ENCODE peak calls at places on chromosomes 2 and 18, in seven cellular contexts. One of them, this sample, is unnamed. For H3K36me3, the result is how much of the 10 kb centered on the place peaks cover.

GRCh38 chr18:44968336-44968735 is 287.6 kb downstream of the SETBP1 start:
- DNase-seq in Peyer's patch: no peak
- DNase-seq in Panc1: no peak
- DNase-seq in HCT116: no peak
- DNase-seq in body of pancreas: peak
- DNase-seq in naive thymus-derived CD4-positive, alpha-beta T cell: no peak
- DNase-seq in lung: no peak
- DNase-seq in this sample: no peak

GRCh38 chr2:206584323-206585116 is 57.8 kb upstream of the FAM237A start:
- DNase-seq in HCT116: no peak
- DNase-seq in Panc1: no peak
- DNase-seq in lung: no peak
- DNase-seq in body of pancreas: no peak
- DNase-seq in naive thymus-derived CD4-positive, alpha-beta T cell: no peak
- DNase-seq in Peyer's patch: no peak
- DNase-seq in this sample: no peak

GRCh38 chr2:21022792-21023367 is 21.0 kb downstream of the APOB start:
- DNase-seq in Panc1: no peak
- DNase-seq in naive thymus-derived CD4-positive, alpha-beta T cell: no peak
- DNase-seq in Peyer's patch: no peak
- DNase-seq in HCT116: no peak
- DNase-seq in lung: no peak
- DNase-seq in body of pancreas: no peak
- DNase-seq in this sample: no peak

GRCh38 chr2:52881606-52882005 is 886.0 kb upstream of the CHAC2 start:
- DNase-seq in HCT116: peak
- DNase-seq in Panc1: peak
- DNase-seq in lung: no peak
- DNase-seq in Peyer's patch: no peak
- DNase-seq in body of pancreas: no peak
- DNase-seq in naive thymus-derived CD4-positive, alpha-beta T cell: no peak
- DNase-seq in this sample: no peak

GRCh38 chr2:233387225-233387624 is 32.9 kb downstream of the DGKD start:
- DNase-seq in lung: no peak
- DNase-seq in Peyer's patch: no peak
- DNase-seq in body of pancreas: no peak
- DNase-seq in Panc1: no peak
- DNase-seq in naive thymus-derived CD4-positive, alpha-beta T cell: no peak
- DNase-seq in HCT116: no peak
- DNase-seq in this sample: no peak

GRCh38 chr2:202142540-202142939 is 69.5 kb downstream of the KIAA2012 start:
- DNase-seq in body of pancreas: no peak
- DNase-seq in naive thymus-derived CD4-positive, alpha-beta T cell: no peak
- DNase-seq in Panc1: no peak
- DNase-seq in Peyer's patch: no peak
- DNase-seq in HCT116: no peak
- DNase-seq in lung: no peak
- DNase-seq in this sample: no peak

GRCh38 chr18:45174755-45175154 is 440.5 kb upstream of the SLC14A2 start:
- DNase-seq in Panc1: no peak
- DNase-seq in HCT116: no peak
- DNase-seq in Peyer's patch: no peak
- DNase-seq in body of pancreas: no peak
- DNase-seq in naive thymus-derived CD4-positive, alpha-beta T cell: no peak
- DNase-seq in lung: no peak
- DNase-seq in this sample: no peak

GRCh38 chr2:229089806-229090205 is 181.3 kb downstream of the PID1 start:
- DNase-seq in lung: no peak
- DNase-seq in Panc1: no peak
- DNase-seq in Peyer's patch: no peak
- DNase-seq in naive thymus-derived CD4-positive, alpha-beta T cell: no peak
- DNase-seq in body of pancreas: no peak
- DNase-seq in HCT116: no peak
- DNase-seq in this sample: no peak

GRCh38 chr2:181738483-181739015 is 58.2 kb upstream of the NEUROD1 start:
- DNase-seq in Peyer's patch: peak
- DNase-seq in naive thymus-derived CD4-positive, alpha-beta T cell: no peak
- DNase-seq in HCT116: no peak
- DNase-seq in body of pancreas: no peak
- DNase-seq in lung: no peak
- DNase-seq in Panc1: no peak
- DNase-seq in this sample: no peak

GRCh38 chr18:12656671-12657047 is 1.2 kb downstream of the SPIRE1 start:
- DNase-seq in naive thymus-derived CD4-positive, alpha-beta T cell: no peak
- DNase-seq in body of pancreas: no peak
- DNase-seq in Peyer's patch: no peak
- DNase-seq in lung: no peak
- DNase-seq in Panc1: no peak
- DNase-seq in HCT116: no peak
- DNase-seq in this sample: no peak

GRCh38 chr2:109331864-109332848 is 203.2 kb downstream of the SH3RF3 start:
- DNase-seq in body of pancreas: peak
- DNase-seq in HCT116: peak
- DNase-seq in Peyer's patch: peak
- DNase-seq in lung: peak
- DNase-seq in naive thymus-derived CD4-positive, alpha-beta T cell: no peak
- DNase-seq in Panc1: no peak
- DNase-seq in this sample: peak

GRCh38 chr18:77254711-77255110 is 5.1 kb downstream of the GALR1 start:
- DNase-seq in lung: no peak
- DNase-seq in HCT116: no peak
- DNase-seq in Panc1: no peak
- DNase-seq in Peyer's patch: no peak
- DNase-seq in naive thymus-derived CD4-positive, alpha-beta T cell: no peak
- DNase-seq in body of pancreas: no peak
- DNase-seq in this sample: no peak

GRCh38 chr2:69997296-69998184 is 36.1 kb upstream of the ASPRV1 start:
- DNase-seq in naive thymus-derived CD4-positive, alpha-beta T cell: no peak
- DNase-seq in lung: no peak
- DNase-seq in HCT116: peak
- DNase-seq in body of pancreas: peak
- DNase-seq in Peyer's patch: peak
- DNase-seq in Panc1: peak
- DNase-seq in this sample: no peak

GRCh38 chr18:47215554-47216138 is 35.8 kb downstream of the SKOR2 start:
- DNase-seq in naive thymus-derived CD4-positive, alpha-beta T cell: no peak
- DNase-seq in Panc1: no peak
- DNase-seq in lung: peak
- DNase-seq in Peyer's patch: no peak
- DNase-seq in body of pancreas: peak
- DNase-seq in HCT116: peak
- DNase-seq in this sample: no peak

GRCh38 chr18:78753240-78753639 is 226.4 kb upstream of the SALL3 start:
- DNase-seq in lung: no peak
- DNase-seq in Peyer's patch: peak
- DNase-seq in HCT116: no peak
- DNase-seq in Panc1: no peak
- DNase-seq in naive thymus-derived CD4-positive, alpha-beta T cell: no peak
- DNase-seq in body of pancreas: no peak
- DNase-seq in this sample: no peak

GRCh38 chr2:22497789-22498188 is 887.2 kb upstream of the KLHL29 start:
- DNase-seq in HCT116: no peak
- DNase-seq in Peyer's patch: no peak
- DNase-seq in naive thymus-derived CD4-positive, alpha-beta T cell: no peak
- DNase-seq in body of pancreas: no peak
- DNase-seq in Panc1: no peak
- DNase-seq in lung: no peak
- DNase-seq in this sample: no peak

GRCh38 chr2:121613774-121614173 is 35.5 kb downstream of the CLASP1 start:
- DNase-seq in naive thymus-derived CD4-positive, alpha-beta T cell: no peak
- DNase-seq in HCT116: no peak
- DNase-seq in body of pancreas: no peak
- DNase-seq in Panc1: no peak
- DNase-seq in lung: no peak
- DNase-seq in Peyer's patch: no peak
- DNase-seq in this sample: no peak

GRCh38 chr2:82124629-82125028 is 1820.1 kb upstream of the LRRTM1 start:
- DNase-seq in naive thymus-derived CD4-positive, alpha-beta T cell: no peak
- DNase-seq in lung: no peak
- DNase-seq in Panc1: no peak
- DNase-seq in body of pancreas: no peak
- DNase-seq in HCT116: peak
- DNase-seq in Peyer's patch: no peak
- DNase-seq in this sample: no peak

GRCh38 chr2:205734436-205734835 is 52.1 kb downstream of the NRP2 start:
- DNase-seq in lung: no peak
- DNase-seq in naive thymus-derived CD4-positive, alpha-beta T cell: no peak
- DNase-seq in body of pancreas: peak
- DNase-seq in Peyer's patch: no peak
- DNase-seq in HCT116: no peak
- DNase-seq in Panc1: no peak
- DNase-seq in this sample: no peak

GRCh38 chr2:237350070-237350469 is 63.9 kb downstream of the COL6A3 start:
- DNase-seq in Peyer's patch: no peak
- DNase-seq in naive thymus-derived CD4-positive, alpha-beta T cell: no peak
- DNase-seq in Panc1: no peak
- DNase-seq in body of pancreas: no peak
- DNase-seq in lung: no peak
- DNase-seq in HCT116: no peak
- DNase-seq in this sample: no peak

GRCh38 chr2:237350597-237350996 is 63.4 kb downstream of the COL6A3 start:
- DNase-seq in Panc1: no peak
- DNase-seq in HCT116: no peak
- DNase-seq in naive thymus-derived CD4-positive, alpha-beta T cell: no peak
- DNase-seq in Peyer's patch: no peak
- DNase-seq in body of pancreas: no peak
- DNase-seq in lung: no peak
- DNase-seq in this sample: no peak

GRCh38 chr2:237351046-237351445 is 62.9 kb downstream of the COL6A3 start:
- DNase-seq in naive thymus-derived CD4-positive, alpha-beta T cell: no peak
- DNase-seq in HCT116: no peak
- DNase-seq in Panc1: no peak
- DNase-seq in Peyer's patch: no peak
- DNase-seq in lung: no peak
- DNase-seq in body of pancreas: no peak
- DNase-seq in this sample: no peak

GRCh38 chr2:237345891-237346640 is 67.9 kb downstream of the COL6A3 start:
- DNase-seq in HCT116: no peak
- DNase-seq in Peyer's patch: no peak
- DNase-seq in lung: no peak
- DNase-seq in naive thymus-derived CD4-positive, alpha-beta T cell: no peak
- DNase-seq in Panc1: no peak
- DNase-seq in body of pancreas: no peak
- DNase-seq in this sample: no peak

DNA sequence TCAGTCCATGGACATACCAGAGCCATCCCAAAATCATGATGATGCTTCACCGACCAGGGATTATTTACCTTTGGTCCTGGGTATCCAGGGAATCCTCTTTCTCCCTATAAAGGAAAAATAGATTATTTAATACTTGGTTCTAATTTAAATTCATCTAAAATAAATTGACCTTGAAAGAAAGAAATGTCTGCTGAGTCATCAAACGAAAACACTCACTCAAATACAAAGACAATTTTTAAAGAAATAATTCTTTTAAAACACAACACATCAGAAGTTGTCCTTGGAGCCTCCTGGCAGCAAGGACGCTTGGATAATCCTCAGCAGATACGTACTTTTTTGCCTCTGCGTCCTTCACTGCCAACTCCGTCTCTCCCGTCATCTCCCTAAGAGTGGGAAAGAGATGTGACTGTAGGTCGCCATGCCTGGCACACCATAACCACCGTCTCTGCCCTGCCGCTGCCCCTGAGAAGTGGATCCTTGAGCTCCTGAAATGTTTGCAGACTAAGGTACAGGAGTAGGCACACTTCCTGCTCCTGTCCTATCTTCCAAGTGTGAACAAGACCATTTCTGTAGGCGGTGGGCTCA is 65.6 kb downstream of the COL6A3 start:
- DNase-seq in HCT116: no peak
- DNase-seq in body of pancreas: no peak
- DNase-seq in lung: no peak
- DNase-seq in Panc1: no peak
- DNase-seq in Peyer's patch: no peak
- DNase-seq in naive thymus-derived CD4-positive, alpha-beta T cell: no peak
- DNase-seq in this sample: no peak
- H3K36me3 ChIP-seq in HCT116: under half
- H3K36me3 ChIP-seq in body of pancreas: under half
- H3K36me3 ChIP-seq in lung: under half
- H3K36me3 ChIP-seq in Panc1: under half
- H3K36me3 ChIP-seq in Peyer's patch: under half
- H3K36me3 ChIP-seq in naive thymus-derived CD4-positive, alpha-beta T cell: under half
- H3K36me3 ChIP-seq in this sample: under half

GRCh38 chr2:239259603-239260298 is 141.1 kb downstream of the HDAC4 start:
- DNase-seq in lung: no peak
- DNase-seq in HCT116: no peak
- DNase-seq in body of pancreas: peak
- DNase-seq in Peyer's patch: peak
- DNase-seq in Panc1: no peak
- DNase-seq in naive thymus-derived CD4-positive, alpha-beta T cell: no peak
- DNase-seq in this sample: no peak
- H3K27ac ChIP-seq in lung: peak
- H3K27ac ChIP-seq in HCT116: no peak
- H3K27ac ChIP-seq in body of pancreas: no peak
- H3K27ac ChIP-seq in Peyer's patch: peak
- H3K27ac ChIP-seq in Panc1: no peak
- H3K27ac ChIP-seq in naive thymus-derived CD4-positive, alpha-beta T cell: peak
- H3K27ac ChIP-seq in this sample: no peak

GRCh38 chr2:27202829-27203228 is 9.0 kb upstream of the ATRAID start:
- DNase-seq in Peyer's patch: no peak
- DNase-seq in body of pancreas: no peak
- DNase-seq in HCT116: no peak
- DNase-seq in naive thymus-derived CD4-positive, alpha-beta T cell: no peak
- DNase-seq in Panc1: no peak
- DNase-seq in lung: no peak
- DNase-seq in this sample: no peak
- H3K36me3 ChIP-seq in Peyer's patch: under half
- H3K36me3 ChIP-seq in body of pancreas: under half
- H3K36me3 ChIP-seq in HCT116: half or more
- H3K36me3 ChIP-seq in naive thymus-derived CD4-positive, alpha-beta T cell: under half
- H3K36me3 ChIP-seq in Panc1: under half
- H3K36me3 ChIP-seq in lung: half or more
- H3K36me3 ChIP-seq in this sample: under half

DNA sequence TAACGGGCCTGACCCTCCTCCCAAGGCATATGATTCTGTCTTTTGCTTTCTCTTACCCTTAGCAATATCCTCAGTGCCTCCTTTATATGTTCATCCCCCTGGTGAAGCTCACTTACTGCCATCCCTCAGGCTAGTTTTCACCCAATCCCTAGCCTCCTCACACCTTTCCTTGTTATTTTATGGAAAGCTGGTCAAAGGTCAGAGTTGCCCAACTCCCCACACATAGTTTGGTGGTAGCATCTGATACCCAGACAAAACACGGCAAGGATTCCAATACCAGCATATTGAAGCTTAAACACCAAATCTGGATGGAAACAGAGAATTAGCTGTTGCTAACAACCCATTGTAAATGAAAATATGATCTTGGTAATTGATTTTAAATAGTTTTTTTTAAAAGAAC is 82.1 kb downstream of the BCL2 start:
- DNase-seq in Peyer's patch: no peak
- DNase-seq in body of pancreas: no peak
- DNase-seq in lung: no peak
- DNase-seq in naive thymus-derived CD4-positive, alpha-beta T cell: no peak
- DNase-seq in Panc1: no peak
- DNase-seq in HCT116: no peak
- DNase-seq in this sample: no peak
- H3K27ac ChIP-seq in Peyer's patch: peak
- H3K27ac ChIP-seq in body of pancreas: peak
- H3K27ac ChIP-seq in lung: peak
- H3K27ac ChIP-seq in naive thymus-derived CD4-positive, alpha-beta T cell: no peak
- H3K27ac ChIP-seq in Panc1: no peak
- H3K27ac ChIP-seq in HCT116: no peak
- H3K27ac ChIP-seq in this sample: peak

GRCh38 chr18:3625717-3626091 is 175.7 kb downstream of the TGIF1 start:
- DNase-seq in Peyer's patch: no peak
- DNase-seq in lung: no peak
- DNase-seq in Panc1: no peak
- DNase-seq in naive thymus-derived CD4-positive, alpha-beta T cell: no peak
- DNase-seq in body of pancreas: no peak
- DNase-seq in HCT116: no peak
- DNase-seq in this sample: no peak
- H3K36me3 ChIP-seq in Peyer's patch: under half
- H3K36me3 ChIP-seq in lung: under half
- H3K36me3 ChIP-seq in Panc1: under half
- H3K36me3 ChIP-seq in naive thymus-derived CD4-positive, alpha-beta T cell: under half
- H3K36me3 ChIP-seq in body of pancreas: under half
- H3K36me3 ChIP-seq in HCT116: under half
- H3K36me3 ChIP-seq in this sample: under half